ENCODE peak calls at places on chromosomes 6 and 20, in eight cellular contexts. I is NCI-H1436 treated with DMSO at 0.1 percent for 48 hours; A is GM23338; G is amniotic stem cell; H is NCI-H774; R is neural crest cell; Y is activated B cell treated with CpG ODN at 0.5 μM for 24 hours; C is activated CD4-positive, alpha-beta T cell treated with anti-CD3 and anti-CD28 coated beads, Interleukin-2, amount 50 U/mL, for 1 hour. T is an unnamed sample.

GRCh38 chr6:139881251-139881650 is 506.8 kb upstream of the CITED2 start:
- DNase-seq in A (no peak), Y (no peak), R (no peak), H (peak; percentile 63), I (no peak), C (no peak), G (no peak), T (no peak)

GRCh38 chr6:17839526-17839925 is 132.8 kb upstream of the NUP153 start:
- DNase-seq in Y (no peak), R (no peak), I (no peak), H (no peak), A (no peak), G (no peak), C (no peak), T (no peak)

GRCh38 chr6:12504325-12504966 is 212.1 kb upstream of the PHACTR1 start:
- DNase-seq in H (no peak), A (peak; percentile 74), Y (no peak), C (no peak), G (no peak), R (no peak), I (no peak), T (peak; percentile 70)

GRCh38 chr6:168695701-168696100 is 254.7 kb downstream of the SMOC2 start:
- DNase-seq in Y (no peak), G (no peak), A (peak; percentile 93), I (no peak), R (no peak), C (no peak), H (no peak), T (peak; percentile 63)

GRCh38 chr20:41149679-41150131 is 12.4 kb downstream of the PLCG1 start:
- DNase-seq in Y (no peak), R (no peak), H (no peak), G (no peak), A (no peak), I (no peak), C (no peak), T (peak; percentile 38)

GRCh38 chr6:150813993-150814359 is 51.5 kb upstream of the MTHFD1L start:
- DNase-seq in G (no peak), A (no peak), H (no peak), Y (no peak), R (no peak), C (no peak), I (no peak), T (no peak)

GRCh38 chr6:158853072-158853871 is 34.1 kb upstream of the EZR start:
- DNase-seq in Y (peak; percentile 68), C (peak; percentile 86), H (peak; percentile 63), I (no peak), G (peak; percentile 39), R (no peak), A (peak; percentile 99), T (peak; percentile 99)

GRCh38 chr20:5977223-5977622 is 26.8 kb downstream of the MCM8 start:
- DNase-seq in H (no peak), R (no peak), G (no peak), I (no peak), C (no peak), A (no peak), Y (no peak), T (no peak)

GRCh38 chr20:64055396-64055892 is 6.0 kb upstream of the SOX18 start:
- DNase-seq in G (no peak), H (no peak), I (no peak), R (no peak), Y (no peak), C (no peak), A (no peak), T (no peak)

GRCh38 chr6:135358907-135359459 is 138.6 kb downstream of the AHI1 start:
- DNase-seq in A (no peak), G (no peak), C (no peak), Y (no peak), H (no peak), I (no peak), R (no peak), T (no peak)

GRCh38 chr6:99614430-99615161 is 8.0 kb downstream of the PRDM13 start:
- DNase-seq in H (peak; percentile 62), C (no peak), I (no peak), G (no peak), A (peak; percentile 83), R (no peak), Y (no peak), T (peak; percentile 81)

GRCh38 chr6:83430606-83431544 is at the start of gene ME1:
- DNase-seq in C (peak; percentile 1), Y (no peak), H (peak; percentile 45), I (no peak), R (peak; percentile 52), G (peak; percentile 61), A (peak; percentile 79), T (peak; percentile 90)